ENCODE peak calls at places on chromosome 20, in five cellular contexts. H is endodermal cell, U is pancreas, B is Panc1, W is trophoblast cell. Y is an unnamed sample.

GRCh38 chr20:36613974-36614373 is 8.4 kb downstream of the RAB5IF start:
- DNase-seq in U (peak; percentile 80), H (no peak), W (no peak), B (no peak), Y (no peak)

GRCh38 chr20:25686081-25687077 is 10.3 kb downstream of the ZNF337 start:
- DNase-seq in W (no peak), U (no peak), H (peak; percentile 59), B (no peak), Y (no peak)

GRCh38 chr20:14745830-14746229 is 408.4 kb upstream of the FLRT3 start:
- DNase-seq in U (no peak), H (no peak), B (no peak), W (no peak), Y (no peak)

GRCh38 chr20:44643596-44644383 is 7.7 kb downstream of the ADA start:
- DNase-seq in U (peak; percentile 52), W (peak; percentile 89), B (peak; percentile 42), H (peak; percentile 96), Y (no peak)

GRCh38 chr20:46312075-46312944 is 4.0 kb upstream of the CDH22 start:
- DNase-seq in B (no peak), H (peak; percentile 90), W (no peak), U (no peak), Y (no peak)

GRCh38 chr20:18985551-18985950 is 172.0 kb downstream of the SCP2D1 start:
- DNase-seq in B (no peak), W (peak; percentile 97), U (peak; percentile 48), H (no peak), Y (no peak)

GRCh38 chr20:57265649-57266250 is 691 bp downstream of the BMP7 start:
- DNase-seq in B (no peak), H (peak; percentile 87), W (no peak), U (peak; percentile 75), Y (no peak)

GRCh38 chr20:46260480-46260879 is 47.8 kb downstream of the CDH22 start:
- DNase-seq in H (no peak), B (no peak), W (no peak), U (no peak), Y (no peak)

GRCh38 chr20:52105045-52105572 is 86.5 kb downstream of the ZFP64 start:
- DNase-seq in H (peak; percentile 89), W (no peak), U (peak; percentile 69), B (no peak), Y (no peak)

GRCh38 chr20:42447270-42447669 is 742.4 kb downstream of the PTPRT start:
- DNase-seq in H (no peak), W (no peak), B (no peak), U (no peak), Y (no peak)

GRCh38 chr20:35273449-35274171 is 4.3 kb downstream of the MMP24OS start:
- DNase-seq in B (no peak), H (peak; percentile 85), U (no peak), W (no peak), Y (no peak)

GRCh38 chr20:38751360-38751976 is 3.2 kb downstream of the ACTR5 start:
- DNase-seq in W (peak; percentile 30), U (no peak), H (no peak), B (peak; percentile 43), Y (peak; percentile 68)

GRCh38 chr20:56171087-56172012 is 77.2 kb upstream of the MC3R start:
- DNase-seq in H (peak; percentile 50), W (no peak), B (no peak), U (no peak), Y (no peak)

GRCh38 chr20:44743080-44743701 is 2.5 kb upstream of the KCNK15 start:
- DNase-seq in B (no peak), W (no peak), U (no peak), H (no peak), Y (no peak)

GRCh38 chr20:24157213-24157612 is 168.6 kb upstream of the GGTLC1 start:
- DNase-seq in H (no peak), U (no peak), W (no peak), B (no peak), Y (no peak)

GRCh38 chr20:37575884-37576283 is 48.2 kb upstream of the BLCAP start:
- DNase-seq in H (peak; percentile 76), U (no peak), B (no peak), W (no peak), Y (no peak)

GRCh38 chr20:40706977-40707582 is 18.0 kb upstream of the MAFB start:
- DNase-seq in W (no peak), H (peak; percentile 90), B (no peak), U (no peak), Y (no peak)

GRCh38 chr20:53961527-53961926 is 108.9 kb downstream of the BCAS1 start:
- DNase-seq in H (no peak), B (no peak), U (no peak), W (no peak), Y (no peak)

DNA sequence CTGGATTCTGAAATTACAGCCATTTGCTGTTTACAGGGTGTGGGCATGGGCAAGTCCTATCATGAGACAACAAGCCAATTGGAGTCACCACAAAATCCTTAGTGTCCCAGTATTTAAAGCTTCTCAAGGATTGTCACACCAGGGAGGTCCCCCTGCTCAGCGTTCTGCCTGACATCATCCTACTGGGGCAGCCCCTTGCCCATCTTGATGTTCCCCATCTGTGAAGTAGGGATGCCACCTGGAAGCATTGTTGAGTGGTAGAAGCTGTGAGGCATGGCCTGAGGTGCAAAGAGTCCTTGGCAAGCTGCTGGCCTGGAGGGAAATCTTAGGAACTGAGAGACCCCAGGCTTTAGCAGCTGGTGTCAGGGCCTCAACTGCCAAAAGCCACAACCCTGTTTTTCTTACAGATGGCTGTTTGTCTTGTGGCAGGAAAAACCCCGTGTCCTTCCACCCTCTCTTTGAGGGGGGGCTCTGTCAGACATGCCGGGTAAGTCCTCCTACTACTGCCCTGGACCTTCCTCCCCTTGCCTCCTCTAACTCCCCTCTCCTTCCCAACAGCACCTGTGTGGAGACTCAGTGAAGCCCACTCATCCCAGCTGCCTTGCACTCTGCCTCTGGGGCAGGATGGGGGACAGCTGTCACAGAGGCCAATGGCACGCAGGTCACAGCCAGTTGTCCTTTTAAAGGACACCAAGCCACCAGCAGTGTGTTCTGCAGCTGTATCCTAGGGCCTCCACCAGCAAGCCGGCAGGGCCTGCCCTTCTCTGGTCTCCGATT is 23.2 kb upstream of the MAPRE1 start:
- DNase-seq in W (no peak), U (no peak), B (no peak), H (no peak), Y (no peak)
- H3K27ac ChIP-seq in W (no peak overlapping the region), U (no peak overlapping the region), B (no peak overlapping the region), H (peak overlapping the region; percentile 2), Y (no peak overlapping the region)

GRCh38 chr20:63733117-63733516 is 3.3 kb upstream of the LIME1 start:
- DNase-seq in W (no peak), H (no peak), B (no peak), U (peak; percentile 70), Y (no peak)
- H3K4me1 ChIP-seq in W (peaks cover 1% of the 10 kb centered on the region), H (no peaks in the 10 kb centered on the region), B (peaks cover 22% of the 10 kb centered on the region), U (peaks cover 2% of the 10 kb centered on the region), Y (peaks cover 57% of the 10 kb centered on the region)

GRCh38 chr20:408843-409696 is 971 bp downstream of the RBCK1 start:
- DNase-seq in W (no peak), B (no peak), U (no peak), H (peak; percentile 71), Y (peak; percentile 10)

GRCh38 chr20:409697-410559 is 1.8 kb downstream of the RBCK1 start:
- DNase-seq in U (no peak), H (no peak), W (no peak), B (no peak), Y (no peak)

GRCh38 chr20:415820-416322 is 7.8 kb downstream of the RBCK1 start:
- DNase-seq in H (no peak), B (no peak), W (peak; percentile 48), U (no peak), Y (no peak)

GRCh38 chr20:414161-414560 is 6.1 kb downstream of the RBCK1 start:
- DNase-seq in B (no peak), W (no peak), H (no peak), U (no peak), Y (no peak)

DNA sequence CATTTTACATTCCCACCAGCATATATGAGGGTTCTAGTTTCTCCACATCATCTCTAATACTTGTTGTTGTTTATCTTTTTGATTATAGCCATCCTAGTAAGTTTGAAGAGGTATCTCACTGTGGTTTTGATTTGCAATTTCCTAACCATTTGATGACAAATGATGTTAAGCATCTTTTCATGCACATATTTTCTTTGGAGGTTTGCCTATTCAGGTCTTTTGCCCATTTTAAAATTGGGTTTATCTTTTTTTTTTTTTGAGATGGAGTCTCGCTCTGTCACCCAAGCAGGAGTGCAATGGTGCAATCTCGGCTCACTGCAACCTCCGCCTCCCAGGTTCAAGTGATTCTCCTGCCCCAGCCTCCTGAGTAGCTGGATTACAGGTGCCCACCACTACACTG is 4.0 kb downstream of the RBCK1 start:
- DNase-seq in H (no peak), U (no peak), B (no peak), W (no peak), Y (no peak)
- H3K4me3 ChIP-seq in H (no peak overlapping the region), U (no peak overlapping the region), B (no peak overlapping the region), W (no peak overlapping the region), Y (no peak overlapping the region)

GRCh38 chr20:50521221-50521642 is 11.0 kb downstream of the PTPN1 start:
- DNase-seq in W (no peak), B (no peak), U (no peak), H (no peak), Y (no peak)

GRCh38 chr20:50521709-50522674 is 11.8 kb downstream of the PTPN1 start:
- DNase-seq in W (no peak), B (no peak), H (no peak), U (no peak), Y (no peak)

GRCh38 chr20:50519036-50519780 is 9.0 kb downstream of the PTPN1 start:
- DNase-seq in W (no peak), B (no peak), U (no peak), H (no peak), Y (peak; percentile 72)

GRCh38 chr20:50518270-50518721 is 8.1 kb downstream of the PTPN1 start:
- DNase-seq in B (no peak), U (no peak), W (no peak), H (no peak), Y (no peak)

DNA sequence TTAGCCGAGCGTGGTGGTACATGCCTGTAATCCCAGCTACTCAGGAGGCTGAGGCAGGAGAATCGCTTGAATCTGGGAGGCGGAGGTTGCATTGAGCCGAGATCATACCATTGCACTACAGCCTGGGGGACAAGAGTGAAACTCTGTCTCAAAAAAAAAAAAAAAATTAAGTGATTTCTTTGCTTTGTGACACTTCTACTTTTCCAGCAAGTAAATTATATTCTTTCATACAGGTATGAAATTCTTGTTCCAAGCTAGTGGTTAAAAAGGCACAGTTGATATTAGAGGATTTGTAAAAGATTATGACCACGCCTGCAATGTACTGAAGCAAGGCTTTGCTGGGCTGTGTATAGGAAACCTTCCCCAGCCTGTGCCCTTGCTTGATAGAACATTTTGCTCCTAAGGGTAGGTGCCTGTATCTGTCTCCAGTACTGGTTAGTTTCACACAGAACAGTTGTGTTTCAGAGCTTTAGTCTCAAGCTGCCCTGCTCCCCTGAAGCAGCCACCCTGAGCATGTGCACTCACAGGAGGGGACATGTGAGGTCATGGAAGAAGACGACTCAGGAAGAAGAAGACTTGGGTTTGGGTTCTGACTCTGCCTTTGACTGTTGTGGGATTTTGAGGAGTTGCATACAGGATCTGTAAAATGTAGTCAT is 10.2 kb downstream of the PTPN1 start:
- DNase-seq in U (no peak), H (no peak), W (no peak), B (no peak), Y (no peak)
- H3K27ac ChIP-seq in U (no peak overlapping the region), H (no peak overlapping the region), W (no peak overlapping the region), B (peak overlapping the region; percentile 5), Y (peak overlapping the region; percentile 77)

Y was measured in CD4-positive, CD25-positive, alpha-beta regulatory T cell.